ENCODE peak calls at places on chromosomes 2 and 18, in four cellular contexts. U is IMR-90, I is mesendoderm, E is H1. F is an unnamed sample.

GRCh38 chr18:77124452-77124922 is 8.1 kb downstream of the MBP start:
- DNase-seq in U (no peak), I (peak), E (no peak), F (no peak)

GRCh38 chr2:240919161-240919781 is 13.1 kb downstream of the CROCC2 start:
- DNase-seq in U (no peak), E (peak), I (no peak), F (no peak)

GRCh38 chr18:1665064-1665463 is 760.4 kb downstream of the ADCYAP1 start:
- DNase-seq in I (no peak), U (no peak), E (no peak), F (no peak)

GRCh38 chr2:224723606-224724217 is 7.5 kb upstream of the CCDC195 start:
- DNase-seq in U (no peak), E (no peak), I (no peak), F (no peak)

GRCh38 chr18:10142056-10142455 is 228.2 kb downstream of the VAPA start:
- DNase-seq in U (no peak), I (no peak), E (no peak), F (no peak)

GRCh38 chr2:33275689-33276444 is 200.6 kb upstream of the RASGRP3 start:
- DNase-seq in U (peak), I (no peak), E (no peak), F (no peak)

GRCh38 chr2:68414452-68414851 is 49.4 kb downstream of the PLEK start:
- DNase-seq in I (no peak), E (no peak), U (no peak), F (no peak)

GRCh38 chr18:8358066-8358795 is 251.0 kb upstream of the RAB12 start:
- DNase-seq in I (peak), E (no peak), U (no peak), F (no peak)

GRCh38 chr2:187842978-187843847 is 289.0 kb upstream of the TFPI start:
- DNase-seq in I (peak), U (peak), E (no peak), F (peak)

GRCh38 chr18:3441290-3441689 is 8.7 kb upstream of the TGIF1 start:
- DNase-seq in I (peak), U (no peak), E (no peak), F (no peak)

GRCh38 chr2:100799701-100800100 is 20.2 kb upstream of the NPAS2 start:
- DNase-seq in E (no peak), U (no peak), I (no peak), F (no peak)

GRCh38 chr2:110748489-110748867 is 16.1 kb downstream of the ACOXL start:
- DNase-seq in U (peak), I (no peak), E (no peak), F (no peak)

DNA sequence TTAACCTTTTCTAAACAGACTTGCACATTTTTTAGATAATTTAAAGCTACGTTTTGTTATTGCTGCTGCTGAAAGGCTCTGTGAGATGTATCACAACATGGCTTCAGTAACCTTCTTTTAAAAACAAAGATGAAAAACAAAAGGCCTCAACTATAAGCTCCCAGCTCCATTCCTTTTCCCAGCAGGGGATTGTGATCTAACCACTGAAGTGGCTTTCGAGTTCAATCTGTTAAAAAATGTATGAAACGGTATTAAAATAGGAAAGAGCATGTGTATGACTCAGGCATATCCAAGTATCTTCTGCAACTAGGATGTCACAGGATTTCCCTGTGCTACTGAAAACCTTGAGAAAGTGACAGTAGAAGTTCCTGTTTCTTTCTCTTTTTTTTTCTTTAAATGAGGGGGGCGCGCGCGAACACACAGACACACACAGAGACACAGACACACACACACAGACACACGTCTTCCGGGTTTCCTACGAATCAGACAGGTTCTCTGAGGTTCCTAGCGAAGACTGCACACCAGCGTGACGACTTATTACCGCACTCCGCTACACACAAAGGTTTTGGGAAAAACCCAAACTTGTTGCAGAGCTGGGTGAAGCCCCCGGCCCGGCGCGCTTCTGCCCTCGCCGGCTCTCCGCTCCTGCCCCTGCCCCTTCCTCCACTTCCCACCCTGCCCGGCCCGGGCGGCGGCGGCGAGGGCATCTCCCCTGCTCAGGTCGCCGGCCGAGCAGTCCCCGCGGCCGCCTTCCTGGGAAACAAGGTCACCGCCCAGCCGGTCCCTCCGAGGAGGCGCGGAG is 86.8 kb downstream of the RBMS1 start:
- DNase-seq in E (peak), U (peak), I (no peak), F (no peak)
- H3K23ac ChIP-seq in E (no peak), U (peak), I (no peak), F (no peak)

DNA sequence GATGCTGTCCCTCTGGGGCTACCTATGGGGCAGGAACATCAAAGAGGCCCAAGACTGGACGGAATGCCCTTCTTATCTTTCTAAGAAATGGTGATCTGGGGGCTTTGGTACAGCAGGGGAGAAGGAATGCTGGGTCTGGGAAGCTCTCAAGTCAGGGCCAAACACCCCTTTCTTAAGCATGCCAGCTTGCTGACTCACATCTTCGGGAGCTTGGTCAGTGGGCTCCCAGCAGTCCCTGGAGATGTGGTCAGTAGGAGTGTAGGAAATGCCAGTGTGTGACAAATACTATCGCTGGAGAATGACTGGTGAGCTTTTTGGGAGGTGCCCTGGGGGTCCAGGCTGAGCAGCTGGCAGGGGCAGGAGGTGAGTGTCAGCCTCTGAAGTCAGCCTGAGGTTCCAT is 105.0 kb upstream of the CDC42EP3 start:
- DNase-seq in I (peak), E (no peak), U (peak), F (no peak)
- H3K18ac ChIP-seq in I (no peak), E (no peak), U (peak), F (no peak)

DNA sequence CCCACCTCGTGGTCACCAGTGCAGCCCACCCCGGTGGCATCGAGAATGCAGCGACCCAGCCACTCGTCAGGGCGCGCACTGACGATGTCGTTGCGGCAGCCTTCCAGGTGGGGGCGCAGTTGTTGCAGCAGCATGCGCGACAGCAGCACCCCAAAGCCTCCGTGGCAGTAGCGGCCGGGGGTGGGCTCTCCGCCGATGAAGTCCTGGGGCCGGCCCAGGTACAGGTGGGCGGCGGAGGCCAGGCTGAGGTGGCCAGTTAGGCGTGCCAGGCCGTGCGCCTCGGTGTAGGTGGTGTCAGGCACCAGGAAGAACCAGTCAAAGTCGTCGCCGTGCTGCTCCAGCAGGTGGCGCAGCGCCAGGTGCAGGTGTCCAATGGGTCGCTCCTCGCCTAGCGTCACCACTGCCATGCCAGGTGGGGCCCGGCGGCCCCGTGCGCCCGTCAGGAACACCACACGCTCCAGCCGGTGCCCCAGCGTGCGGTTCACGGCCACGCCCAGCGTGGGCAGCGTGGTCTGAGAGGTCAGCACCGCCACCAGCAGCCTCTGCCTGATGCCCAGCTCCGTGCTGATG is 1.9 kb downstream of the CHPF start:
- DNase-seq in I (peak), E (peak), U (peak), F (peak)
- H3K9ac ChIP-seq in I (peak), E (no peak), U (no peak), F (peak)

DNA sequence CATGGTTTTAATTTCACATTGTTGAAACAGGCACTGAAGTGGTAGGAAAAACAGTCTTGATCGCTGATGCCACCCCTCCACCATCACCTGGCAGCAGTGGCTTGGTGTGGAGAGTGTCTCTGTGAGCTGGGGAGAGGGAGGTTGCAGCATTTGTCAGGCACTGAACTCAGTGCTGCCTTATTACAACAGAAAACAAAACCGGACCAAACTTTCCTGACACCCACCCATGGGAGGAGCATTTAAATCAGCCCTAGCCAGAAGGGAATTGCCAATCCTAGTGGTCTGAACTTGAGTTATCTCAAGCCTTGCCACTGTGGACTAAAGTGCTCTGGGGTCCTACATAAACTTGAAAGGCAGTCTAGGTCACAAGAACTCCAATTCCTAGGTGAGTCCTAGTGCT is 103.0 kb upstream of the LGALSL start:
- DNase-seq in I (no peak), U (no peak), E (no peak), F (no peak)
- H3K23ac ChIP-seq in I (no peak), U (no peak), E (no peak), F (no peak)

GRCh38 chr2:215436705-215437570 is 1.1 kb upstream of the FN1 start:
- DNase-seq in I (peak), E (no peak), U (no peak), F (no peak)
- H3K18ac ChIP-seq in I (peak), E (peak), U (peak), F (peak)

GRCh38 chr2:136383161-136383560 is 265.2 kb upstream of the CXCR4 start:
- DNase-seq in I (no peak), U (no peak), E (no peak), F (no peak)
- H3K9ac ChIP-seq in I (no peak), U (no peak), E (no peak), F (no peak)

DNA sequence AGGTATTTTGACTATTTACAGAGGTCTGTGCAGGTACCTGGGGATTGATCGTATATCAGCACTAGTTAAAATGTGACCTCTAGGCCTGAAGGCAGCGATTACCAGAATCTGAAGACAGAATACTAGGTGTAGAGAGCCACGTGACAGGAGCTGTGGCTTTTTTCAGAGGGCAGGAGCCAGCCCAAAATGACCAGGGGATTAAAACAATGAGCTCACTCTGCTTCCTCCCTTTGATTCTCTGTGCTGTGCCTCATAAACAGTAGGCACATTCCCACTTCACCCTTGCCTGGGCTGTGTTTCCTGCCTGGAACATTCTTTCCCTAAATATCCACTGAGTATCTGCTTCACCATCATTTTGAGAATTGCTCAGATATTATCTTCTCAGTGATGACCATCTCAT is 15.2 kb downstream of the ITGAV start:
- DNase-seq in E (no peak), U (no peak), I (peak), F (no peak)
- H3K23ac ChIP-seq in E (no peak), U (peak), I (no peak), F (no peak)

GRCh38 chr2:47266939-47267338 is 111.8 kb upstream of the STPG4 start:
- DNase-seq in I (no peak), U (no peak), E (no peak), F (no peak)

GRCh38 chr2:47265751-47266231 is 110.7 kb upstream of the STPG4 start:
- DNase-seq in I (no peak), E (no peak), U (no peak), F (no peak)

GRCh38 chr2:47264183-47264582 is 109.1 kb upstream of the STPG4 start:
- DNase-seq in E (peak), U (no peak), I (no peak), F (no peak)

GRCh38 chr2:47264686-47265085 is 109.6 kb upstream of the STPG4 start:
- DNase-seq in U (no peak), I (no peak), E (no peak), F (no peak)

DNA sequence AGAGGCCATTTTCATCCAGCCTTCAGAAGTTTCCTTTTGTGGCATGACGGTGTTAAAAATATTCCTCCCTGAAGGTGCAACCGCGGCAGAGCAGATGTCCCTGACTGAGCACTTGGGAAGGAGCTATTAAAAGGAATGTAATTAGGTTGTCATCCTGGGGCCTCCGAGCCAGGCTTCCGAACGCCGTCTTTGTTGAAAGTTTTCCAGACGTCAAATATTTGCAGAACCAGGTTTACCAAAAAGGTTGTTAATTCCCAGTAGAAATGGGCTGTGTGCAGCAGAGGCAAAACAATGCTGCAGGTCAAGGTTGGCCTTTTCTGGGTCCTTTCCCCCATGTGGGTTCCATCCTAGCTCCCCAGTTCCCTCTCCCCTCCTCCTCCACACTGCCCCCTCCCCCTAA is 110.0 kb upstream of the STPG4 start:
- DNase-seq in E (no peak), I (no peak), U (no peak), F (no peak)
- H3K18ac ChIP-seq in E (no peak), I (no peak), U (no peak), F (no peak)

GRCh38 chr2:61410185-61410584 is 60.7 kb downstream of the USP34 start:
- DNase-seq in U (no peak), E (no peak), I (no peak), F (no peak)

GRCh38 chr2:61405813-61406212 is 65.1 kb downstream of the USP34 start:
- DNase-seq in I (no peak), E (no peak), U (no peak), F (no peak)

GRCh38 chr2:61404438-61404837 is 66.4 kb downstream of the USP34 start:
- DNase-seq in E (no peak), I (no peak), U (no peak), F (no peak)
- H3K9ac ChIP-seq in E (no peak), I (no peak), U (no peak), F (no peak)

DNA sequence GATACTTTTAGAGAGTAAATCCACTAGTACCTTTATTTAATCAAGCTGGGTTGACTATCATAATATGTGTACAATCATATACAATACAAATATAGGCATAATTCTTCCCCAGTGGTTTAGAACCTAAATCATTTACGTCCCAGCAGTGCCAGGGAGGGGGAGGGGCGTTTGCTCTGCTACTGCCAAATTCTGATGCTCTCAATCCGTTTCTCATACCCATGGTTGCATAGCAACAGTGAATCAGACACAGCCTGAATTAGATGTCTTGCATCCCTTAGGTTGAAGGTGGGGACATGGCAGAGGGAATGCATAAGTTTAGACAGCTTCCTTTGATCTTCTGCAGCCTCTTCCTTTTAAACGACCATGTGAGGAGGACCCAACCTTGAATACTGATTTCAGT is 135.4 kb downstream of the ABCA12 start:
- DNase-seq in I (peak), E (no peak), U (peak), F (peak)
- H3K23ac ChIP-seq in I (no peak), E (no peak), U (no peak), F (no peak)